ENCODE peak calls at places on chromosomes 2 and 18, in eight cellular contexts. P, K, X, E, O, Z, R and H are unnamed samples. For H3K4me1, the result is how much of the 10 kb centered on the place peaks cover.

GRCh38 chr2:43175187-43175490 is 51.3 kb downstream of the ZFP36L2 start:
- DNase-seq in P (no peak), K (no peak), X (no peak), E (no peak), O (no peak), Z (no peak), R (no peak), H (no peak)

GRCh38 chr18:26357960-26358359 is 131.7 kb downstream of the TAF4B start:
- DNase-seq in P (no peak), K (no peak), X (peak), E (no peak), O (no peak), Z (no peak), R (no peak), H (no peak)

GRCh38 chr2:119888673-119889072 is 124.2 kb upstream of the EPB41L5 start:
- DNase-seq in P (no peak), K (no peak), X (no peak), E (no peak), O (no peak), Z (no peak), R (no peak), H (no peak)

GRCh38 chr2:119304852-119305251 is 61.8 kb downstream of the C2orf76 start:
- DNase-seq in P (no peak), K (no peak), X (no peak), E (no peak), O (no peak), Z (no peak), R (no peak), H (no peak)

GRCh38 chr2:165621086-165621560 is 151.6 kb downstream of the CSRNP3 start:
- DNase-seq in P (peak), K (no peak), X (no peak), E (no peak), O (no peak), Z (no peak), R (no peak), H (no peak)

GRCh38 chr2:42254186-42254911 is 85.2 kb downstream of the EML4 start:
- DNase-seq in P (no peak), K (no peak), X (no peak), E (no peak), O (no peak), Z (no peak), R (no peak), H (no peak)

GRCh38 chr2:232632904-232633412 is 446 bp upstream of the EFHD1 start:
- DNase-seq in P (no peak), K (no peak), X (no peak), E (peak), O (peak), Z (peak), R (no peak), H (peak)

GRCh38 chr2:84927275-84927627 is 21.8 kb downstream of the TMSB10 start:
- DNase-seq in P (no peak), K (no peak), X (no peak), E (no peak), O (no peak), Z (no peak), R (no peak), H (no peak)

GRCh38 chr2:27863146-27863545 is 27.0 kb downstream of the RBKS start:
- DNase-seq in P (no peak), K (no peak), X (no peak), E (no peak), O (no peak), Z (no peak), R (no peak), H (no peak)

DNA sequence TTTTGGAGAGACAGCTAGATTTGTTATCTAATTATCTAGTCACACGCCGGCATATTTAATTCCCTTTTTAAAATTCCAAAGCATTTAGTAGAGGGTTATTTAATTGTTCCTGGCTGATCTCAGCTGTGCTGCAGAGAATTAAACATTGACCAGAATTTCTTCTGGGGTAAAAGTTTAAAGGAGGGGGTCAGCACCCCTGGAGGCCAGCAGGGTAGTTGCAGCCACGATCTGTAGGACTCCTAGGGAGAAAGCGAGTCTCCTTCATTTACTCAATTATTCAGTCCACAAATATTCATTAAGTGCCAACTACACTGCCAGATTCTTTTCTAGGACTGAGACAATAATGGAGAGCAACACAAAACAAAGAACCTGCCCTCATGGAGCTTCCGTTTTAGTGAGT is 294.3 kb downstream of the RDH14 start:
- DNase-seq in P (no peak), K (no peak), X (no peak), E (no peak), O (peak), Z (peak), R (no peak), H (no peak)
- TF ChIP-seq EP300 in P (no peak), K (no peak), X (no peak), E (no peak), O (no peak), Z (no peak), R (no peak), H (no peak)

GRCh38 chr2:217438136-217438535 is 564.7 kb downstream of the TNS1 start:
- DNase-seq in P (no peak), K (no peak), X (no peak), E (no peak), O (no peak), Z (no peak), R (no peak), H (no peak)
- H3K4me1 ChIP-seq in P (half or more), K (under half), X (under half), E (under half), O (under half), Z (under half), R (under half), H (under half)

GRCh38 chr2:187936228-187936627 is 355.4 kb upstream of the GULP1 start:
- DNase-seq in P (no peak), K (no peak), X (no peak), E (no peak), O (no peak), Z (no peak), R (no peak), H (no peak)

GRCh38 chr2:187934236-187934635 is 357.4 kb upstream of the GULP1 start:
- DNase-seq in P (no peak), K (no peak), X (no peak), E (no peak), O (no peak), Z (no peak), R (no peak), H (no peak)

GRCh38 chr2:187934692-187935091 is 357.0 kb upstream of the GULP1 start:
- DNase-seq in P (no peak), K (no peak), X (no peak), E (no peak), O (no peak), Z (no peak), R (no peak), H (peak)

GRCh38 chr2:187935126-187935525 is 356.5 kb upstream of the GULP1 start:
- DNase-seq in P (no peak), K (no peak), X (no peak), E (no peak), O (no peak), Z (no peak), R (no peak), H (no peak)
- TF ChIP-seq POLR2A in P (no peak), K (no peak), X (no peak), E (no peak), O (no peak), Z (no peak), R (no peak), H (no peak)

DNA sequence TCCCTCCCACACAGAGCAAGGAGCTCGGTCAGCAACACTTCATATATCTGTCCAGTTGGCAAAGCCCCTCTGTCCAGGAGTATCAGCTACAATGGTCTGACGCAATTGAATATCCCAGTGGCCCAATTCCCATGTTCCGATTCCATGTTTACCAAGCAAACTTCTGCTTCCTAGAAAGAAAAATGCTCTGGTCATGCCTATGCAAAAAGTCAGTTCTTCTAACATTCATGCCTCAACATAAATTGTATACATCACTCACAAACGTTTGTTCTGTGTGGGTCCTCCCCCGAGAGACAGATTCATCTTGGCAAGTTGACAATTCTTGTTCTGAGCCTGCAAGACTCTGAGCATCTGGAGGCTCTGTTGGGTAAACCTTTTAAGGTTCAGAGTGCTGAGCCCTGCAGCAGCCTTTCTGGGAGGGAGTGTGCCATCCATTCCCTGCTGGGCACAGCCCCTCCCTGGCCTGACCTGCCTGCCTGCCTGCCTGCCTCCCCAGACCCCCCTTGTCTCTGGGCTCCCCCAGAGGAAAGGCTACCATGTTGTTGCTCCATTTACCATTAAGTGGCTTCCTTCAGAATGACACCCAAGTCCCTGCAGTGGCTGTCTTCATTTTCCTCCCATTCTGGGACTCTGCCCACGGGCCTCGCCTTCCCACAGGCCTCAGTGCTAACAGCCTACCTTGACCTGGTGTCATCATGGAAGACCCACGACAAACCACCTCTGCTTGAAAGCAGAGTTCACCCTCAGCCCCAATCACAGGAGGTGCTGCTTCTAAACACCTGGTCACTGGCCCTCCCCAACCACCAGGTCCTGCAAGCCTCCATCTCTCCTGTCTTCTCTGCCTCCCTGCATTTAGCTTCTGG is 37.6 kb upstream of the TAF1B start:
- DNase-seq in P (no peak), K (no peak), X (no peak), E (no peak), O (no peak), Z (no peak), R (no peak), H (no peak)
- TF ChIP-seq EP300 in P (no peak), K (no peak), X (no peak), E (no peak), O (no peak), Z (no peak), R (no peak), H (no peak)

DNA sequence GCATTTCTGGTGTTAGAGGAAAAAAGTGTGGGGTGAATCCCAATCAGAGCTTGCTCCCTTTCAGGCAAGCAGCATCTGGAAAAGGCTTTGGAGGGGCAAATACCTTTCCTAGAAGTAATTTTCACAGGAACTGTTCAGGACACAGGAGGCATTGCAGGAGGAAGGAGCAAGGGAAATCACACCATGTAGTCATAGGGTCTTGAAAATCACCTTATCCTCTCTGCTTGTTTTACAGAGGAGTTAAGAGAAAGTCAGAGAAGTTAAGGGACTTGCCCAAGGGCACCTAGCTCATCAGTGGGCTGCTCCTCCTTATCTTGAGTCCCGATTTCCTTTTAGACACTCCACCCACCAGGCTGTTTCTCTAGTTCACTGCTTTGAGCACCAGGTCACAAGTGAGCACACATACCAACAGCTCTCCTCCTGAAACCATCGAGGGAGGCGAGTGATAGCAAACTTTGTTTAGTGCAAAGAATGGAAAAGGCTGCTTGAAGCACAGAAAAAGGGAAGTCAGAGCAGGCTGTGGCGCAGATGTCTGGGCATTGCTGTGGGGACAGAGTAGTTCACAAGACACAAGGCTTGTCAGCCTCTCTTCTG is 89.2 kb upstream of the CXCR4 start:
- DNase-seq in P (no peak), K (no peak), X (peak), E (no peak), O (no peak), Z (no peak), R (no peak), H (peak)
- H3K4me1 ChIP-seq in P (under half), K (under half), X (under half), E (under half), O (under half), Z (under half), R (under half), H (under half)